ENCODE peak calls at places on chromosome 11, in five cellular contexts. K, J, Y, G and F are unnamed samples.
A peak's percentile ranks its signal among the peaks of the same experiment; 100 is the strongest.

GRCh38 chr11:27656806-27657483 is 43.3 kb downstream of the BDNF start:
- DNase-seq in J (peak; percentile 27), Y (no peak), G (no peak), K (no peak), F (no peak)

GRCh38 chr11:47571895-47572294 is 6.5 kb downstream of the PTPMT1 start:
- DNase-seq in Y (no peak), J (peak; percentile 64), K (no peak), G (no peak), F (no peak)

GRCh38 chr11:20367313-20367948 is 3.9 kb downstream of the HTATIP2 start:
- DNase-seq in K (peak; percentile 82), G (peak; percentile 12), J (peak; percentile 92), Y (no peak), F (peak; percentile 82)

GRCh38 chr11:115530752-115531151 is 26.5 kb upstream of the CADM1 start:
- DNase-seq in G (no peak), Y (no peak), J (no peak), K (no peak), F (no peak)

GRCh38 chr11:4606231-4607015 is 1.6 kb downstream of the TRIM68 start:
- DNase-seq in Y (no peak), K (no peak), G (no peak), J (peak; percentile 3), F (no peak)

GRCh38 chr11:19953342-19953741 is 206.9 kb downstream of the DBX1 start:
- DNase-seq in J (peak; percentile 67), G (no peak), Y (no peak), K (no peak), F (no peak)

GRCh38 chr11:45107051-45107450 is 39.4 kb upstream of the PRDM11 start:
- DNase-seq in Y (no peak), J (no peak), K (no peak), G (no peak), F (no peak)

GRCh38 chr11:73047773-73048371 is 94.2 kb downstream of the FCHSD2 start:
- DNase-seq in K (no peak), G (no peak), Y (no peak), J (no peak), F (no peak)

GRCh38 chr11:117929568-117930207 is 486 bp upstream of the TMPRSS13 start:
- DNase-seq in K (no peak), Y (no peak), G (no peak), J (peak; percentile 22), F (no peak)

GRCh38 chr11:43834291-43834690 is 46.3 kb upstream of the ALKBH3 start:
- DNase-seq in Y (no peak), G (no peak), J (no peak), K (no peak), F (no peak)

GRCh38 chr11:27720277-27720830 is 20.1 kb upstream of the BDNF start:
- DNase-seq in G (no peak), J (peak; percentile 75), K (no peak), Y (peak; percentile 40), F (peak; percentile 35)

GRCh38 chr11:70915158-70915795 is 337.1 kb downstream of the SHANK2 start:
- DNase-seq in K (no peak), Y (no peak), J (no peak), G (no peak), F (no peak)

GRCh38 chr11:67045314-67045713 is 11.3 kb upstream of the RHOD start:
- DNase-seq in K (no peak), G (peak; percentile 58), Y (no peak), J (peak; percentile 94), F (no peak)

GRCh38 chr11:45673441-45673840 is 8.0 kb upstream of the CHST1 start:
- DNase-seq in Y (no peak), G (no peak), K (no peak), J (no peak), F (no peak)

GRCh38 chr11:76152741-76153608 is 53.3 kb downstream of the WNT11 start:
- DNase-seq in J (no peak), G (no peak), K (no peak), Y (no peak), F (peak; percentile 43)

DNA sequence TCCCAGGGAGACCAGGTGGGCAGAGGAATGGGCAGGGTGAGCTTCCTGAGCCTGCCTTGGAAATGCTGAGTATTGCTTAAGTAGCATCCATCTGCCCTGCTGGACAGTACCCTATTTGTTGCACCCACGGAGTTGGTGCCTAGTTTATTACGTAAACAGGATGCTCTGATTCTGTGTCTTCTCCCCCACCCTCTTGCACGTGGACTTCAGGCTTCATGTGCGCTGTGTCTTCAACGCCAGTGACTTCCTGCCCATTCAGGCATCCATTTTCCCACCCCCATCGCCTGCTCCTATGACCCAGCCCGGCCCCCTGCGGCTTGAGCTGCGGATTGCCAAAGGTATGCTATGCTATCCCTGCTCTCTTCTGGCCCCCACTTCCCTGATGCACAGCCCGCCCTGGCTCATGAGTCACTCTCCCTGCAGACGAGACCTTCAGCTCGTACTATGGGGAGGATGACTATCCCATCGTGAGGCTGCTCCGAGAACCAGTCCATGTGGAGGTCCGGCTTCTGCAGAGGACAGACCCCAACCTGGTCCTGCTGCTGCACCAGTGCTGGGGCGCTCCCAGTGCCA is 5.7 kb downstream of the ZP1 start:
- DNase-seq in J (no peak), Y (no peak), G (no peak), K (no peak), F (no peak)
- TF ChIP-seq CTCF in J (no peak), Y (no peak), G (no peak), K (no peak), F (no peak)

GRCh38 chr11:96949464-96949863 is 559.7 kb downstream of the JRKL start:
- DNase-seq in G (no peak), Y (no peak), J (no peak), K (no peak), F (no peak)

GRCh38 chr11:96942855-96943254 is 553.0 kb downstream of the JRKL start:
- DNase-seq in Y (no peak), K (no peak), G (no peak), J (no peak), F (no peak)

GRCh38 chr11:96948066-96948465 is 558.3 kb downstream of the JRKL start:
- DNase-seq in J (no peak), G (no peak), K (no peak), Y (no peak), F (no peak)

DNA sequence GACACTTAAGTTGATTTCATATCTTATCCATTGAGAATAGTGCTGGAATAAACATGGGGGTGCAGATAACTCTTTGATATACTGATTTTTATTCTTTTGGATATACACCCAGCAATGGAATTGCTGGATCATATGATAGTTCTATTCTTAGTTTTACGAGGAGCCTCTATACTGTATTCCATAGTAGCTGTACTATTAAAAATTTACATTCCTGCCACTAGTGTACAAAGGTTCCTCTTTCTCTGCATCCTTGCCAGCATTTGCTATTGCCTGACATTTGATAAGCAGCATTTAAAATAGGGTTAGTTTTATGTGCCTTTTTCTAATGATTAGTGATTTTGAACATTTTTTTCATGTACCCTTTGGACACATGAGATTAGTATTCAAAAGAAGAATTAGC is 554.2 kb downstream of the JRKL start:
- DNase-seq in K (no peak), G (no peak), J (no peak), Y (no peak), F (no peak)
- TF ChIP-seq CTCF in K (no peak), G (no peak), J (peak; percentile 28), Y (no peak), F (no peak)

DNA sequence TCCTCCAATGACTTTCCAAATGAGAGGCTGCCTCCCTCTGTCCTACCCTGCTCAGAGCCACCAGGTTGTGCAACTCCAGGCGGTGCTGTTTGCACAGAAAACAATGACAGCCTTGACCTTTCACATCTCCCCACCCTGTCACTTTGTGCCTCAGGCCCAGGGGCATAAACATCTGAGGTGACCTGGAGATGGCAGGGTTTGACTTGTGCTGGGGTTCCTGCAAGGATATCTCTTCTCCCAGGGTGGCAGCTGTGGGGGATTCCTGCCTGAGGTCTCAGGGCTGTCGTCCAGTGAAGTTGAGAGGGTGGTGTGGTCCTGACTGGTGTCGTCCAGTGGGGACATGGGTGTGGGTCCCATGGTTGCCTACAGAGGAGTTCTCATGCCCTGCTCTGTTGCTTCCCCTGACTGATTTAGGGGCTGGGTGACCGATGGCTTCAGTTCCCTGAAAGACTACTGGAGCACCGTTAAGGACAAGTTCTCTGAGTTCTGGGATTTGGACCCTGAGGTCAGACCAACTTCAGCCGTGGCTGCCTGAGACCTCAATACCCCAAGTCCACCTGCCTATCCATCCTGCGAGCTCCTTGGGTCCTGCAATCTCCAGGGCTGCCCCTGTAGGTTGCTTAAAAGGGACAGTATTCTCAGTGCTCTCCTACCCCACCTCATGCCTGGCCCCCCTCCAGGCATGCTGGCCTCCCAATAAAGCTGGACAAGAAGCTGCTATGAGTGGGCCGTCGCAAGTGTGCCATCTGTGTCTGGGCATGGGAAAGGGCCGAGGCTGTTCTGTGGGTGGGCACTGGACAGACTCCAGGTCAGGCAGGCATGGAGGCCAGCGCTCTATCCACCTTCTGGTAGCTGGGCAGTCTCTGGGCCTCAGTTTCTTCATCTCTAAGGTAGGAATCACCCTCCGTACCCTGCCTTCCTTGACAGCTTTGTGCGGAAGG is 2.9 kb downstream of the APOC3 start:
- DNase-seq in Y (no peak), K (no peak), G (no peak), J (no peak), F (no peak)
- TF ChIP-seq CTCF in Y (peak; percentile 5), K (no peak), G (no peak), J (no peak), F (no peak)

GRCh38 chr11:35714882-35715612 is 52.5 kb downstream of the TRIM44 start:
- DNase-seq in K (no peak), Y (no peak), J (peak; percentile 9), G (no peak), F (peak; percentile 39)

GRCh38 chr11:35709386-35709785 is 46.8 kb downstream of the TRIM44 start:
- DNase-seq in K (no peak), Y (no peak), G (no peak), J (no peak), F (no peak)

GRCh38 chr11:35712533-35712932 is 50.0 kb downstream of the TRIM44 start:
- DNase-seq in J (no peak), K (no peak), Y (no peak), G (no peak), F (no peak)

GRCh38 chr11:35711924-35712323 is 49.3 kb downstream of the TRIM44 start:
- DNase-seq in Y (no peak), G (no peak), K (no peak), J (no peak), F (no peak)

DNA sequence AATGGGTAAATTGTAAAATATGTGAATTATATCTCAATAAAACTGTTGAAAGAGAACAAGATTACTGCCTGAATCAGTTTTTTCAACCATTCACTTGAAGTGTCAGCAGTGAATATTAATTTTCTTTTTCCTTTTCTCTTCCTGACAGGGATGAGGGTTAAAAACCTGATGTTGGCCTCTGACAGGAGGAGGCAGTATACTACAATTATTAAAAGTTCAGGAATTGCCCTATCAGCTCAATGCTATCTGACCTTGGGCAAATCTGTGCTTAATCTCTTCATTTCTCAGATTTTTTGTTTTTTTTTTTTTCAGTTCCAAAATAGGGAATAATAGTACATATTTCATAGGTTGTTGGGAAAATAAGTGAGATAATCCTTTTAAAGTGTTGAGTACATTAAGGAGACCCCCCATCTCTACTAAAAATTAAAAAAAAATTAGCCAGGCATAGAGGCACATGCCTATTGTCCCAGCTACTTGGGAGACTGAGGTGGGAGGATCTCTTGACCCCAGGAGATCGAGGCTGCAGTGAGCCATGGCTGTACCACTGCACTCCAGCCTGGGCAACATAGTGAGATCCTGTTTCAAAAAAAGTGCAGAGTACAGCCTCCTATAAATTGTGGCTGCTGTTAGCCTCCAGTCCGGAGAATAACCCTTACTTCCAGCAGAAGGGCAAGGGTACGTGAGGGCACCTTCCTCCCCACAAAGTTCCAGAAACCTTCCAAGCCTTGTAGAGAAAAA is 48.8 kb downstream of the TRIM44 start:
- DNase-seq in Y (no peak), G (no peak), K (no peak), J (peak; percentile 9), F (no peak)
- TF ChIP-seq CTCF in Y (peak; percentile 15), G (no peak), K (peak; percentile 20), J (peak; percentile 30), F (no peak)